ENCODE peak calls at places on chromosome 20, in four cellular contexts. H is ecto neural progenitor cell, F is lung, X is trophoblast cell. N is an unnamed sample.

GRCh38 chr20:39849664-39850063 is 839.4 kb downstream of the MAFB start:
- DNase-seq in H (no peak), X (no peak), F (peak), N (peak)

GRCh38 chr20:13341737-13342393 is 120.8 kb downstream of the ISM1 start:
- DNase-seq in F (no peak), H (no peak), X (peak), N (no peak)

GRCh38 chr20:53978497-53978896 is 91.9 kb downstream of the BCAS1 start:
- DNase-seq in X (no peak), H (no peak), F (no peak), N (no peak)

GRCh38 chr20:62367136-62367482 is at the start of gene LAMA5:
- DNase-seq in X (peak), H (peak), F (no peak), N (peak)

GRCh38 chr20:50068041-50068651 is 44.8 kb downstream of the UBE2V1 start:
- DNase-seq in H (no peak), F (no peak), X (peak), N (no peak)

GRCh38 chr20:4230651-4231050 is 215.3 kb upstream of the RNF24 start:
- DNase-seq in H (no peak), X (no peak), F (no peak), N (no peak)

GRCh38 chr20:4289875-4290274 is 274.5 kb upstream of the RNF24 start:
- DNase-seq in F (no peak), H (no peak), X (no peak), N (no peak)

GRCh38 chr20:44736170-44737021 is 9.3 kb upstream of the KCNK15 start:
- DNase-seq in F (peak), H (peak), X (peak), N (peak)

GRCh38 chr20:37238426-37238825 is 23.2 kb downstream of the GHRH start:
- DNase-seq in X (no peak), F (no peak), H (no peak), N (no peak)

GRCh38 chr20:31681128-31681727 is 41.4 kb downstream of the BCL2L1 start:
- DNase-seq in F (no peak), H (no peak), X (no peak), N (no peak)

GRCh38 chr20:2451939-2452732 is 18.5 kb downstream of the SNRPB start:
- DNase-seq in F (peak), H (peak), X (peak), N (peak)

GRCh38 chr20:25566821-25567220 is 18.5 kb downstream of the NINL start:
- DNase-seq in X (no peak), F (no peak), H (no peak), N (no peak)

GRCh38 chr20:49631074-49631716 is 63.3 kb upstream of the PTGIS start:
- DNase-seq in F (no peak), H (no peak), X (peak), N (no peak)

GRCh38 chr20:48708116-48708515 is 119.7 kb downstream of the PREX1 start:
- DNase-seq in F (no peak), H (no peak), X (no peak), N (no peak)

GRCh38 chr20:46004813-46005505 is 3.7 kb upstream of the MMP9 start:
- DNase-seq in X (no peak), H (no peak), F (no peak), N (peak)

GRCh38 chr20:52201395-52201794 is 9.8 kb upstream of the ZFP64 start:
- DNase-seq in H (no peak), X (no peak), F (no peak), N (no peak)

GRCh38 chr20:25468126-25469075 is 60.9 kb downstream of the GINS1 start:
- DNase-seq in H (no peak), X (no peak), F (no peak), N (no peak)

GRCh38 chr20:2755451-2756055 is 44.9 kb downstream of the CPXM1 start:
- DNase-seq in H (no peak), F (no peak), X (no peak), N (no peak)

GRCh38 chr20:36881888-36882287 is 6.0 kb downstream of the TLDC2 start:
- DNase-seq in H (no peak), X (no peak), F (no peak), N (peak)

GRCh38 chr20:63881451-63882226 is 13.3 kb upstream of the DNAJC5 start:
- DNase-seq in H (no peak), X (no peak), F (no peak), N (no peak)

GRCh38 chr20:58889334-58890072 is 37.0 kb downstream of the GNAS start:
- DNase-seq in F (no peak), X (no peak), H (no peak), N (no peak)

GRCh38 chr20:49865559-49865958 is 49.8 kb downstream of the SPATA2 start:
- DNase-seq in H (no peak), X (no peak), F (no peak), N (no peak)

GRCh38 chr20:48697845-48698491 is 129.8 kb downstream of the PREX1 start:
- DNase-seq in H (no peak), F (peak), X (peak), N (peak)

GRCh38 chr20:59580208-59580980 is 23.9 kb upstream of the PHACTR3 start:
- DNase-seq in F (no peak), H (no peak), X (no peak), N (no peak)

GRCh38 chr20:37494301-37494700 is 26.7 kb upstream of the NNAT start:
- DNase-seq in F (no peak), H (no peak), X (no peak), N (no peak)

GRCh38 chr20:58378704-58379103 is 10.3 kb upstream of the VAPB start:
- DNase-seq in F (no peak), X (no peak), H (no peak), N (no peak)

GRCh38 chr20:42041000-42041565 is 422.9 kb upstream of the CHD6 start:
- DNase-seq in F (no peak), H (no peak), X (no peak), N (no peak)

GRCh38 chr20:63552481-63553249 is 1.3 kb upstream of the FNDC11 start:
- DNase-seq in X (no peak), H (no peak), F (no peak), N (peak)

GRCh38 chr20:24742989-24743388 is 206.1 kb upstream of the CST7 start:
- DNase-seq in F (no peak), H (peak), X (no peak), N (no peak)

GRCh38 chr20:45781391-45781931 is 10.2 kb downstream of the WFDC3 start:
- DNase-seq in H (no peak), F (peak), X (no peak), N (peak)

GRCh38 chr20:3235661-3236324 is 3.2 kb downstream of the SLC4A11 start:
- DNase-seq in X (peak), F (no peak), H (no peak), N (peak)

GRCh38 chr20:37519508-37520416 is 1.3 kb upstream of the NNAT start:
- DNase-seq in F (no peak), H (no peak), X (no peak), N (no peak)

GRCh38 chr20:32742322-32743236 is 688 bp downstream of the COMMD7 start:
- DNase-seq in F (no peak), X (no peak), H (no peak), N (no peak)

GRCh38 chr20:34037767-34038166 is 44.1 kb downstream of the RALY start:
- DNase-seq in H (no peak), F (no peak), X (no peak), N (no peak)

GRCh38 chr20:46740214-46740609 is 30.8 kb downstream of the SLC2A10 start:
- DNase-seq in F (no peak), H (no peak), X (no peak), N (no peak)

GRCh38 chr20:20894753-20895152 is 182.3 kb upstream of the RALGAPA2 start:
- DNase-seq in X (no peak), F (no peak), H (no peak), N (no peak)

GRCh38 chr20:43975096-43975768 is 60.6 kb downstream of the TOX2 start:
- DNase-seq in F (no peak), H (no peak), X (no peak), N (peak)

GRCh38 chr20:18989736-18990474 is 176.3 kb downstream of the SCP2D1 start:
- DNase-seq in F (no peak), X (no peak), H (peak), N (no peak)

GRCh38 chr20:9409981-9410380 is 104.4 kb upstream of the LAMP5 start:
- DNase-seq in F (no peak), X (no peak), H (no peak), N (peak)